ENCODE peak calls at places on chromosome 15, in six cellular contexts. S is NB4, K is A549, C is K562, A is GM12878, G is HepG2. Q is an unnamed sample.

GRCh38 chr15:53453253-53454105 is 306.0 kb downstream of the WDR72 start:
- DNase-seq in S (no peak), K (no peak), C (no peak), A (no peak), G (peak), Q (no peak)

GRCh38 chr15:51334011-51334426 is 4.4 kb downstream of the CYP19A1 start:
- DNase-seq in S (peak), K (no peak), C (no peak), A (no peak), G (no peak), Q (peak)

GRCh38 chr15:73753250-73754130 is at the start of gene INSYN1:
- DNase-seq in S (no peak), K (peak), C (no peak), A (no peak), G (no peak), Q (no peak)

GRCh38 chr15:98518823-98519561 is 129.3 kb upstream of the IGF1R start:
- DNase-seq in S (peak), K (peak), C (peak), A (no peak), G (peak), Q (peak)

GRCh38 chr15:67085818-67086649 is 20.6 kb downstream of the SMAD3 start:
- DNase-seq in S (peak), K (no peak), C (no peak), A (peak), G (no peak), Q (no peak)

GRCh38 chr15:85773249-85773648 is 21.5 kb downstream of the KLHL25 start:
- DNase-seq in S (no peak), K (no peak), C (no peak), A (no peak), G (no peak), Q (no peak)

GRCh38 chr15:84762840-84763572 is 14.6 kb downstream of the ZNF592 start:
- DNase-seq in S (no peak), K (no peak), C (no peak), A (no peak), G (no peak), Q (no peak)

GRCh38 chr15:69758291-69758771 is 305.7 kb downstream of the RPLP1 start:
- DNase-seq in S (no peak), K (no peak), C (no peak), A (no peak), G (no peak), Q (peak)

GRCh38 chr15:65254237-65254820 is 32.4 kb downstream of the PARP16 start:
- DNase-seq in S (no peak), K (no peak), C (no peak), A (no peak), G (no peak), Q (no peak)

GRCh38 chr15:51369451-51369761 is 28.0 kb downstream of the GLDN start:
- DNase-seq in S (no peak), K (no peak), C (no peak), A (no peak), G (no peak), Q (no peak)

GRCh38 chr15:91291673-91292072 is 191.6 kb downstream of the SV2B start:
- DNase-seq in S (peak), K (no peak), C (peak), A (no peak), G (no peak), Q (no peak)

GRCh38 chr15:43104426-43104825 is 1.4 kb downstream of the UBR1 start:
- DNase-seq in S (no peak), K (no peak), C (peak), A (no peak), G (peak), Q (no peak)
- TF ChIP-seq MYC in S (no peak), K (no peak), C (no peak), A (no peak), G (no peak), Q (no peak)

DNA sequence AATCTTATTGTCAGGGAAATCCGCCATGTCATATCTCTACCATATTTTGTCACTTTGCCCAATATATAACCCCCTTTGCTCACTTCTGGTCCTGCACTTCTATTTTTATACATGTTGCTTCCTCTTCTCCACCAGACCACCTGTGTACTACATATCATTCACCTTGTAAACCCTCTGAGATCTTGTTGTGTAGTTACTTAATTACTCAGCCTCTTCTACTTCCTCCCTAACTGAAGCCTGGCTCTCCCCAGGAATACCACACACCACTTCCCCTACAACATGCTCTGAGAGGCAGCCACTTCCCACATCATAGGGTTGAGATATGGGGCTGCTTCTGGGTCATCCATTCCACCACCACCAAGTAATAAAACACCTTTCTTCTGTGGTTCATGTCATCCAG is 10.0 kb downstream of the HEXA start:
- DNase-seq in S (peak), K (no peak), C (no peak), A (peak), G (no peak), Q (no peak)
- TF ChIP-seq MYC in S (no peak), K (no peak), C (no peak), A (no peak), G (no peak), Q (no peak)

DNA sequence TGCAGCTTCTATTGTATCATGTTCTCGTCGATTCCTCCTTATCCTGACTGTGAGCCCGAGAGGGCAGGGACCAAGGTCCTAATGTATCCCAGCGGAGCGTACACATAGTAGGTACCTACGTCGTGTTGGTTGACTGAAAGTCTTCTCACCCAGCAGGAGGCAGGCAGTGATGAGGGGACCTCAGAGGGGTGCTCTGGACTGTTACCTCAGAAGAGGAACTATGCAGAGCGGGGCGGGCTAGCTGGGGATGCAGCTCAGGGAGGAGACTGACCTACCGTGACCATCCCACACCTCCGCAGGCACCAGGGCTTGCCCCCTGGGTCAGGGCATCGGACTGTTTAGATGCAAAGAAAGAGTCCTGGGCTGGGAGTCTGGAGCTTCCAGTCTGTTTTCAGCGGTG is 11.4 kb downstream of the CHAC1 start:
- DNase-seq in S (no peak), K (no peak), C (no peak), A (no peak), G (no peak), Q (no peak)
- TF ChIP-seq MYC in S (no peak), K (no peak), C (no peak), A (no peak), G (no peak), Q (no peak)

GRCh38 chr15:100383302-100384107 is 41.7 kb upstream of the ADAMTS17 start:
- DNase-seq in S (peak), K (peak), C (no peak), A (no peak), G (peak), Q (no peak)
- TF ChIP-seq MYC in S (no peak), K (no peak), C (no peak), A (no peak), G (no peak), Q (no peak)

Q was measured in endothelial cell of umbilical vein.